ENCODE peak calls at places on chromosomes 3 and 15, in four cellular contexts. Q is activated CD4-positive, CD25-positive, alpha-beta regulatory T cell treated with anti-CD3 and anti-CD28 coated beads, Interleukin-2, amount 50 U/mL, for 72 hours; V is GM04504; F is tibial artery. X is an unnamed sample.

GRCh38 chr3:179672918-179673317 is 20.1 kb downstream of the USP13 start:
- DNase-seq in Q (no peak), V (no peak), F (no peak), X (no peak)

GRCh38 chr15:77557178-77557960 is 75.3 kb downstream of the LINGO1 start:
- DNase-seq in Q (no peak), V (no peak), F (no peak), X (no peak)

GRCh38 chr3:108951802-108952474 is 1.7 kb downstream of the GUCA1C start:
- DNase-seq in Q (no peak), V (no peak), F (no peak), X (no peak)

GRCh38 chr3:51687472-51688205 is 16.6 kb downstream of the TEX264 start:
- DNase-seq in Q (no peak), V (no peak), F (no peak), X (no peak)

GRCh38 chr3:52029053-52029452 is 27.3 kb downstream of the DUSP7 start:
- DNase-seq in Q (no peak), V (no peak), F (no peak), X (no peak)

GRCh38 chr15:40695469-40695910 is 516 bp downstream of the RAD51 start:
- DNase-seq in Q (no peak), V (no peak), F (no peak), X (no peak)

GRCh38 chr3:130379274-130379673 is 33.8 kb downstream of the COL6A5 start:
- DNase-seq in Q (no peak), V (no peak), F (no peak), X (no peak)

GRCh38 chr15:61421938-61422337 is 192.8 kb upstream of the RORA start:
- DNase-seq in Q (no peak), V (no peak), F (no peak), X (no peak)

GRCh38 chr3:21142949-21143348 is 608.1 kb downstream of the ZNF385D start:
- DNase-seq in Q (no peak), V (no peak), F (no peak), X (no peak)

X was measured in AG09309.